ENCODE peak calls at places on chromosomes 6 and 20, in six cellular contexts. O is HepG2, N is WTC11, Z is H1, V is K562, H is GM12878. Q is an unnamed sample.

GRCh38 chr6:35972471-35972985 is 51.6 kb upstream of the SRPK1 start:
- DNase-seq in V (no peak), H (no peak), Z (peak; percentile 52), N (peak; percentile 37), O (peak; percentile 72), Q (peak; percentile 53)

GRCh38 chr6:16543491-16543890 is 217.8 kb downstream of the ATXN1 start:
- DNase-seq in O (no peak), N (no peak), H (no peak), Z (no peak), V (no peak), Q (no peak)

GRCh38 chr20:34713194-34713943 is 9.2 kb downstream of the TP53INP2 start:
- DNase-seq in H (peak; percentile 57), N (no peak), Z (no peak), O (peak; percentile 91), V (peak; percentile 77), Q (no peak)

GRCh38 chr20:57657537-57658446 is 37.6 kb upstream of the ZBP1 start:
- DNase-seq in O (peak; percentile 47), V (no peak), H (no peak), Z (peak; percentile 39), N (peak; percentile 7), Q (no peak)

GRCh38 chr20:62345681-62346370 is 21.3 kb downstream of the LAMA5 start:
- DNase-seq in V (no peak), O (no peak), H (no peak), N (no peak), Z (no peak), Q (no peak)

GRCh38 chr6:6390849-6391602 is 70.6 kb upstream of the F13A1 start:
- DNase-seq in H (peak; percentile 78), Z (no peak), V (no peak), O (no peak), N (no peak), Q (peak; percentile 12)

GRCh38 chr6:125346143-125346925 is 44.6 kb upstream of the HDDC2 start:
- DNase-seq in O (no peak), V (no peak), H (peak; percentile 11), N (no peak), Z (no peak), Q (peak; percentile 17)

GRCh38 chr6:39836621-39837020 is 44.4 kb downstream of the DAAM2 start:
- DNase-seq in V (no peak), H (no peak), N (no peak), O (no peak), Z (no peak), Q (no peak)

GRCh38 chr20:63675681-63676368 is 17.7 kb downstream of the RTEL1 start:
- DNase-seq in O (no peak), V (no peak), H (no peak), N (no peak), Z (no peak), Q (no peak)

GRCh38 chr6:6646859-6647258 is 58.3 kb downstream of the LY86 start:
- DNase-seq in Z (no peak), N (no peak), H (no peak), V (peak; percentile 46), O (no peak), Q (peak; percentile 42)

GRCh38 chr20:36856691-36857635 is 19.0 kb upstream of the TLDC2 start:
- DNase-seq in O (no peak), H (no peak), N (no peak), Z (no peak), V (no peak), Q (no peak)

GRCh38 chr20:34516874-34517542 is 786 bp downstream of the DYNLRB1 start:
- DNase-seq in N (no peak), O (no peak), V (no peak), H (no peak), Z (no peak), Q (peak; percentile 52)

GRCh38 chr6:58113960-58114359 is 796.5 kb downstream of the PRIM2 start:
- DNase-seq in O (no peak), V (no peak), N (no peak), Z (no peak), H (no peak), Q (peak; percentile 0)

GRCh38 chr6:127519469-127519785 is 292 bp upstream of the MTCL3 start:
- DNase-seq in V (no peak), Z (no peak), N (no peak), H (no peak), O (no peak), Q (no peak)

GRCh38 chr6:79538481-79538971 is 1.3 kb upstream of the LCA5 start:
- DNase-seq in V (no peak), H (no peak), Z (no peak), N (no peak), O (no peak), Q (peak; percentile 42)

GRCh38 chr6:91476000-91476399 is 889.1 kb upstream of the MAP3K7 start:
- DNase-seq in V (no peak), O (peak; percentile 7), Z (no peak), N (no peak), H (no peak), Q (peak; percentile 4)

GRCh38 chr6:12527339-12527738 is 189.2 kb upstream of the PHACTR1 start:
- DNase-seq in N (no peak), Z (no peak), O (no peak), H (no peak), V (no peak), Q (no peak)

GRCh38 chr6:14068133-14068532 is 49.4 kb upstream of the CD83 start:
- DNase-seq in N (no peak), Z (no peak), O (no peak), V (no peak), H (no peak), Q (no peak)

GRCh38 chr6:34601706-34602105 is 45.6 kb upstream of the SPDEF start:
- DNase-seq in V (no peak), O (no peak), H (no peak), Z (no peak), N (no peak), Q (peak; percentile 48)

DNA sequence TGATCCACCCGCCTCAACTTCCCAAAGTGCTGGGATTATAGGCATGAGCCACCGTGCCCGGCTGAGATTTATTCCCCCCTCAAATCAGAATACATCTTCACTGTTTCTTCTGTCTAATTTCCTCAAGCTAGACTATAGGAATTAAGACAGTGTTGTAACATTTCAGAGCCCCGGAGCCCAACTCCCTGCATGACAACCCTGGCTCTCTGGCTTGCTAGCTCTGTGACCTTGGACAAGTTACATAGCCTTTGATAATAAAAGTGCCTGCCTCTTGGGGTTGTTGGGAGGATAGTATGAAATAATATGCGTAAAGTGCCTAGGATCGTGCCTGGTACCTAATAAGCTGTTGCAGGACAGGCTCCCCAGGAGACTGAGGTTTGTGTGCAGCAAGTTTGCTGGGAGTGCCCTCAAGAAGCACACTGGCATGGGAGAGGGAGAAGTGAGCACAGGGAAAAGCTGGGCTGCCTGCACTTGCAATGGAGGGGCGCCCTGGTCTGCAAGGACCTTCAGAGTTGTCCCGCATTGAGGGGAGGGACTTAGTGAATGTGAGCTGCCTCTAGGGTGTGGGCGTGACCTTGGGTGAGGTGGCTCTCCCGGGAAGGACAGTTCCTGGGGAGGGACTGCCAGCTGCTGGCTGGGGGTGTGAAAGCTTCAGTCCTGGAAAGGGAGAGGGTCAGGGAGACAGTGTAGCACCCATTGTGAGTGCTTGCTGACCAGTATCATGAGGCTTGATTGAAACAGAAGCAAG is 43.4 kb downstream of the TAF8 start:
- DNase-seq in Z (peak; percentile 49), O (peak; percentile 64), N (peak; percentile 46), V (peak; percentile 73), H (no peak), Q (peak; percentile 77)
- TF ChIP-seq CREB1 in Z (no peak), O (no peak), N (no peak), V (peak; percentile 7), H (no peak), Q (no peak)

GRCh38 chr6:25369450-25370086 is 90.4 kb downstream of the CARMIL1 start:
- DNase-seq in O (peak; percentile 23), Z (no peak), N (no peak), H (no peak), V (no peak), Q (peak; percentile 32)

GRCh38 chr6:25366785-25367657 is 87.8 kb downstream of the CARMIL1 start:
- DNase-seq in O (no peak), Z (no peak), N (no peak), H (peak; percentile 39), V (no peak), Q (no peak)

GRCh38 chr6:25369043-25369442 is 89.9 kb downstream of the CARMIL1 start:
- DNase-seq in N (no peak), Z (no peak), H (no peak), V (no peak), O (no peak), Q (no peak)

GRCh38 chr6:25371037-25371347 is 91.8 kb downstream of the CARMIL1 start:
- DNase-seq in N (no peak), Z (no peak), H (no peak), O (no peak), V (no peak), Q (no peak)

GRCh38 chr6:25370175-25371036 is 91.2 kb downstream of the CARMIL1 start:
- DNase-seq in V (no peak), Z (no peak), N (no peak), O (no peak), H (no peak), Q (no peak)
- TF ChIP-seq CREB1 in V (no peak), Z (no peak), N (no peak), O (no peak), H (no peak), Q (no peak)

DNA sequence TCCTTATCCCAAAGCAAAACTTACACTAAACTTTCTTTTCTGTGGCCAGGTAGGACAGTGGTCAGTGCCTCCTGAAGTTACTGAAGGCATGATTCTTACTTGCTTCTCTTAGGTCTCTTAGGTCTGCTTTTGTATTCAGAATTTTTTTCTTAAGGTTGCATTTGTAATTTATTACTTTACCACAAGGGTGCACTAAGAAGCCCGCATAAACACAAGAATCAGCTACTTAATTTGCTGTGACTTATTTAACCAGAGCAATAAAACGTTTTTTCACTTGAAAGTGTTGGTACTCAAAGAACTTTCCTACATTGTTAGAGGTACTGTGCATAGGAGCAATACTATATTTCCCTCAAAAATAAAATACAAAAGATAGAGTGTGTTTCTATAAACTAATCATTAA is 75.4 kb upstream of the LAMA2 start:
- DNase-seq in H (no peak), N (no peak), V (no peak), O (peak; percentile 16), Z (no peak), Q (peak; percentile 61)
- TF ChIP-seq CREB1 in H (no peak), N (no peak), V (no peak), O (no peak), Z (no peak), Q (no peak)

GRCh38 chr20:19903168-19903676 is 113.9 kb upstream of the NAA20 start:
- DNase-seq in O (peak; percentile 86), Z (no peak), N (no peak), V (no peak), H (no peak), Q (peak; percentile 10)
- TF ChIP-seq CREB1 in O (no peak), Z (no peak), N (no peak), V (no peak), H (no peak), Q (no peak)

GRCh38 chr20:3452690-3453089 is 18.1 kb upstream of the ATRN start:
- DNase-seq in Z (no peak), O (no peak), N (no peak), H (peak; percentile 16), V (no peak), Q (no peak)

GRCh38 chr20:3456648-3457047 is 14.2 kb upstream of the ATRN start:
- DNase-seq in Z (no peak), V (no peak), O (no peak), H (no peak), N (no peak), Q (no peak)

GRCh38 chr20:3449319-3449718 is 21.5 kb upstream of the ATRN start:
- DNase-seq in N (no peak), O (no peak), Z (no peak), V (no peak), H (no peak), Q (peak; percentile 8)

GRCh38 chr20:3454821-3455220 is 16.0 kb upstream of the ATRN start:
- DNase-seq in O (no peak), H (no peak), Z (no peak), N (no peak), V (no peak), Q (no peak)

GRCh38 chr20:3452127-3452526 is 18.7 kb upstream of the ATRN start:
- DNase-seq in H (no peak), N (no peak), Z (no peak), O (no peak), V (no peak), Q (no peak)
- TF ChIP-seq CREB1 in H (no peak), N (no peak), Z (no peak), O (no peak), V (no peak), Q (no peak)